ENCODE peak calls at places on chromosomes 11 and 22, in four cellular contexts. One of them, this sample, is unnamed.

GRCh38 chr22:39434243-39434653 is 22.6 kb upstream of the MGAT3 start:
- DNase-seq in endothelial cell of umbilical vein: no peak
- DNase-seq in mammary epithelial cell: no peak
- DNase-seq in SK-N-SH: no peak
- DNase-seq in this sample: no peak

GRCh38 chr22:17106785-17107546 is 14.2 kb downstream of the TMEM121B start:
- DNase-seq in endothelial cell of umbilical vein: no peak
- DNase-seq in mammary epithelial cell: no peak
- DNase-seq in SK-N-SH: no peak
- DNase-seq in this sample: no peak

GRCh38 chr22:26122920-26123468 is 46.3 kb upstream of the SEZ6L start:
- DNase-seq in endothelial cell of umbilical vein: no peak
- DNase-seq in mammary epithelial cell: no peak
- DNase-seq in SK-N-SH: no peak
- DNase-seq in this sample: peak

GRCh38 chr11:7116370-7116769 is 27.6 kb downstream of the RBMXL2 start:
- DNase-seq in endothelial cell of umbilical vein: no peak
- DNase-seq in mammary epithelial cell: no peak
- DNase-seq in SK-N-SH: no peak
- DNase-seq in this sample: no peak

GRCh38 chr22:36367479-36367878 is 20.3 kb downstream of the MYH9 start:
- DNase-seq in endothelial cell of umbilical vein: no peak
- DNase-seq in mammary epithelial cell: no peak
- DNase-seq in SK-N-SH: no peak
- DNase-seq in this sample: no peak

GRCh38 chr11:76773921-76774361 is 9.2 kb upstream of the TSKU start:
- DNase-seq in endothelial cell of umbilical vein: no peak
- DNase-seq in mammary epithelial cell: peak
- DNase-seq in SK-N-SH: no peak
- DNase-seq in this sample: no peak

GRCh38 chr11:68255526-68255925 is 16.2 kb downstream of the C11orf24 start:
- DNase-seq in endothelial cell of umbilical vein: no peak
- DNase-seq in mammary epithelial cell: no peak
- DNase-seq in SK-N-SH: no peak
- DNase-seq in this sample: no peak

GRCh38 chr22:27224485-27225364 is 567.3 kb downstream of the MIAT start:
- DNase-seq in endothelial cell of umbilical vein: no peak
- DNase-seq in mammary epithelial cell: no peak
- DNase-seq in SK-N-SH: peak
- DNase-seq in this sample: peak

GRCh38 chr11:85784907-85785306 is 26.0 kb downstream of the SYTL2 start:
- DNase-seq in endothelial cell of umbilical vein: no peak
- DNase-seq in mammary epithelial cell: no peak
- DNase-seq in SK-N-SH: no peak
- DNase-seq in this sample: no peak

GRCh38 chr22:44712156-44712555 is 10.2 kb downstream of the PRR5 start:
- DNase-seq in endothelial cell of umbilical vein: no peak
- DNase-seq in mammary epithelial cell: no peak
- DNase-seq in SK-N-SH: no peak
- DNase-seq in this sample: no peak

GRCh38 chr22:34814260-34814659 is 251.7 kb upstream of the ISX start:
- DNase-seq in endothelial cell of umbilical vein: no peak
- DNase-seq in mammary epithelial cell: no peak
- DNase-seq in SK-N-SH: no peak
- DNase-seq in this sample: no peak

GRCh38 chr11:68146704-68147474 is 25.7 kb upstream of the CHKA start:
- DNase-seq in endothelial cell of umbilical vein: peak
- DNase-seq in mammary epithelial cell: no peak
- DNase-seq in SK-N-SH: peak
- DNase-seq in this sample: peak

GRCh38 chr22:29313126-29314071 is 2.1 kb downstream of the RASL10A start:
- DNase-seq in endothelial cell of umbilical vein: peak
- DNase-seq in mammary epithelial cell: no peak
- DNase-seq in SK-N-SH: peak
- DNase-seq in this sample: no peak

GRCh38 chr11:73988227-73988626 is 5.6 kb upstream of the UCP2 start:
- DNase-seq in endothelial cell of umbilical vein: no peak
- DNase-seq in mammary epithelial cell: no peak
- DNase-seq in SK-N-SH: no peak
- DNase-seq in this sample: no peak

GRCh38 chr22:20028855-20029549 is 8.1 kb downstream of the TANGO2 start:
- DNase-seq in endothelial cell of umbilical vein: no peak
- DNase-seq in mammary epithelial cell: no peak
- DNase-seq in SK-N-SH: no peak
- DNase-seq in this sample: no peak

GRCh38 chr11:18669211-18669593 is 29.4 kb upstream of the TMEM86A start:
- DNase-seq in endothelial cell of umbilical vein: no peak
- DNase-seq in mammary epithelial cell: peak
- DNase-seq in SK-N-SH: no peak
- DNase-seq in this sample: no peak

GRCh38 chr11:46684364-46684763 is 16.1 kb downstream of the ARHGAP1 start:
- DNase-seq in endothelial cell of umbilical vein: no peak
- DNase-seq in mammary epithelial cell: no peak
- DNase-seq in SK-N-SH: no peak
- DNase-seq in this sample: no peak

GRCh38 chr11:255176-255575 is 18.4 kb downstream of the PSMD13 start:
- DNase-seq in endothelial cell of umbilical vein: no peak
- DNase-seq in mammary epithelial cell: no peak
- DNase-seq in SK-N-SH: no peak
- DNase-seq in this sample: peak

GRCh38 chr11:119722281-119722794 is 6.7 kb downstream of the NECTIN1 start:
- DNase-seq in endothelial cell of umbilical vein: no peak
- DNase-seq in mammary epithelial cell: no peak
- DNase-seq in SK-N-SH: no peak
- DNase-seq in this sample: no peak
- H3K4me3 ChIP-seq in endothelial cell of umbilical vein: no peak
- H3K4me3 ChIP-seq in mammary epithelial cell: no peak
- H3K4me3 ChIP-seq in SK-N-SH: no peak
- H3K4me3 ChIP-seq in this sample: no peak

DNA sequence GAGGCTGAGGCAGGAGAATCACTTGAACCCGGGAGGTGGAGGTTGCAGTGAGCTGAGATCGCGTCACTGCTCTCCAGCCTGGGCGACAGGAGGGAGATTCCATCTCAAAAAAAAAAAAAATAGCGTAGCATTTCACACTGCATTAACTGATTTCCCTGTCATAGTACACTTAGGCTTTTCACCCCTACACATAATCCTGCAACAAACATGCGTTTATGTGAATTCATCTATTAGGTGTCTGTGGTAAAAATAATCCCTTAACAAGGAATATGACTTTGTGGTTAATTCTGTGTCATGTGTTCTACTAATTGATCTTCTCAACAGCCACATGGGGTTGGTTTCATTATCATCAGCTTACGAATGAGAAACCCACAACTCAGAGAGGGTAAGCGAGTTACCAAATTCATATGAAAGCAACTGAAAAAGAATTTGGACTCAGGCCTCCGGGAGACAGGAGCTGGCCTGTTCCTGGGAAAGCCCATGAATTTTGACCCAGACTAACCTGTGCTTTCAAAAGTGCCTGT is 36.7 kb downstream of the KCNJ1 start:
- DNase-seq in endothelial cell of umbilical vein: no peak
- DNase-seq in mammary epithelial cell: no peak
- DNase-seq in SK-N-SH: no peak
- DNase-seq in this sample: no peak
- H3K9ac ChIP-seq in endothelial cell of umbilical vein: no peak
- H3K9ac ChIP-seq in mammary epithelial cell: no peak
- H3K9ac ChIP-seq in SK-N-SH: no peak
- H3K9ac ChIP-seq in this sample: peak

DNA sequence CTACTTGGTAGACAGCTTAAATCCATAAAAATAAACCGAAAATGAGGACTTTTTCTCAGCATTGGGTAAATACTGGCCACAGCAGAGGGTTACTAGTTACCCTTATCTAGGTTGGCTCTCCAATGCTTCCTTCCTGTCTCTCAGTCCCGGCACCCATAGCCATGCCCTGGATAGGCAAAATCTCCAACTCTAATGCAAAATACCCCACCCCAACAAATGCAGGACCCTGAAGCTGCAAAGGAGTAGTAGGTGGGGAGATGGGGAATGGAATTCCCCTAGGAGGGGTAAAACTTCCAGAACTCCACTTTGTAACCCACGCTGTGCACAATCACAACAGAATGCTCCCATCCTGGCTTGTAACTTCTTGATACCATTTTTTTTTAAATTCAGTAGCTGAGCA is 2.9 kb downstream of the PAX6 start:
- DNase-seq in endothelial cell of umbilical vein: no peak
- DNase-seq in mammary epithelial cell: no peak
- DNase-seq in SK-N-SH: no peak
- DNase-seq in this sample: no peak
- H3K4me3 ChIP-seq in endothelial cell of umbilical vein: no peak
- H3K4me3 ChIP-seq in mammary epithelial cell: no peak
- H3K4me3 ChIP-seq in SK-N-SH: no peak
- H3K4me3 ChIP-seq in this sample: no peak

DNA sequence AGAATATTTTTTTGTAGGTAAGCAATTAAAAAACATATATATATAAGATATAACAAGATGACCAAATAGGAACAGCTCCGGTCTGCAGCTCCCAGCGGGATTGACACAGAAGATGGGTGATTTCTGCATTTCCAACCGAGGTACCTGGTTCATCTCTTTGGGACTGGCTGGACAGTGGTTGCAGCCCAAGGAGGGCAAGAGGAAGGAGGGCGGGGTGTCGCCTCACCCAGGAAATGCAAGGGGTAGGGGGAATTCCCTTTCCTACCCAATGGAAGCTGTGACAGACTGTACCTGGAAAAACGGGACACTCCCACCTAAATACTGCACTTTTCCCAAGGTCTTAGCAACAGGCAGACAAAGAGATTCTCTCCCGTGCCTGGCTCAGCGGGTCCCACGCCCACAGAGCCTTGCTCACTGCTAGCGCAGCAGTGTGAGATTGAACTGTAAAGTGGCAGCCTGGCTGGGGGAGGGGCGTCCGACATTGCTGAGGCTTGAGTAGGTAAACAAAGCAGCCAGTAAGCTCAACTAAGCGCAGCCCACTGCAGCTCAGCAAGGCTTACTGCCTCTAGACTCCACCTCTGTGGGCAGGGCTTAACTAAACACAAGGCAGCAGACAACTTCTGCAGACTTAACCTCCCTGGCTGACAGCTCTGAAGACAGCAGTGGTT is 163.8 kb downstream of the CWF19L2 start:
- DNase-seq in endothelial cell of umbilical vein: no peak
- DNase-seq in mammary epithelial cell: no peak
- DNase-seq in SK-N-SH: no peak
- DNase-seq in this sample: no peak
- H3K9ac ChIP-seq in endothelial cell of umbilical vein: no peak
- H3K9ac ChIP-seq in mammary epithelial cell: no peak
- H3K9ac ChIP-seq in SK-N-SH: no peak
- H3K9ac ChIP-seq in this sample: no peak

GRCh38 chr11:12005476-12005875 is 3.0 kb downstream of the DKK3 start:
- DNase-seq in endothelial cell of umbilical vein: peak
- DNase-seq in mammary epithelial cell: no peak
- DNase-seq in SK-N-SH: no peak
- DNase-seq in this sample: peak
- H3K4me3 ChIP-seq in endothelial cell of umbilical vein: no peak
- H3K4me3 ChIP-seq in mammary epithelial cell: no peak
- H3K4me3 ChIP-seq in SK-N-SH: peak
- H3K4me3 ChIP-seq in this sample: no peak

GRCh38 chr11:61836193-61836592 is 8.1 kb downstream of the FADS2 start:
- DNase-seq in endothelial cell of umbilical vein: no peak
- DNase-seq in mammary epithelial cell: no peak
- DNase-seq in SK-N-SH: no peak
- DNase-seq in this sample: no peak

GRCh38 chr11:61833926-61834277 is 5.8 kb downstream of the FADS2 start:
- DNase-seq in endothelial cell of umbilical vein: no peak
- DNase-seq in mammary epithelial cell: no peak
- DNase-seq in SK-N-SH: no peak
- DNase-seq in this sample: no peak

GRCh38 chr11:61834278-61835004 is 6.3 kb downstream of the FADS2 start:
- DNase-seq in endothelial cell of umbilical vein: peak
- DNase-seq in mammary epithelial cell: no peak
- DNase-seq in SK-N-SH: peak
- DNase-seq in this sample: peak

GRCh38 chr11:61837411-61838005 is 9.4 kb downstream of the FADS2 start:
- DNase-seq in endothelial cell of umbilical vein: no peak
- DNase-seq in mammary epithelial cell: no peak
- DNase-seq in SK-N-SH: peak
- DNase-seq in this sample: no peak

GRCh38 chr11:61835663-61836024 is 7.5 kb downstream of the FADS2 start:
- DNase-seq in endothelial cell of umbilical vein: no peak
- DNase-seq in mammary epithelial cell: no peak
- DNase-seq in SK-N-SH: no peak
- DNase-seq in this sample: no peak
- H3K9ac ChIP-seq in endothelial cell of umbilical vein: no peak
- H3K9ac ChIP-seq in mammary epithelial cell: no peak
- H3K9ac ChIP-seq in SK-N-SH: no peak
- H3K9ac ChIP-seq in this sample: no peak

GRCh38 chr11:2133481-2134021 is 5.6 kb downstream of the IGF2 start:
- DNase-seq in endothelial cell of umbilical vein: no peak
- DNase-seq in mammary epithelial cell: no peak
- DNase-seq in SK-N-SH: no peak
- DNase-seq in this sample: no peak

GRCh38 chr11:2134022-2135010 is 4.9 kb downstream of the IGF2 start:
- DNase-seq in endothelial cell of umbilical vein: no peak
- DNase-seq in mammary epithelial cell: no peak
- DNase-seq in SK-N-SH: no peak
- DNase-seq in this sample: no peak

GRCh38 chr11:2135648-2136201 is 3.5 kb downstream of the IGF2 start:
- DNase-seq in endothelial cell of umbilical vein: no peak
- DNase-seq in mammary epithelial cell: no peak
- DNase-seq in SK-N-SH: no peak
- DNase-seq in this sample: no peak

GRCh38 chr11:2136209-2136951 is 2.8 kb downstream of the IGF2 start:
- DNase-seq in endothelial cell of umbilical vein: no peak
- DNase-seq in mammary epithelial cell: no peak
- DNase-seq in SK-N-SH: no peak
- DNase-seq in this sample: no peak

GRCh38 chr11:2135018-2135569 is 4.1 kb downstream of the IGF2 start:
- DNase-seq in endothelial cell of umbilical vein: no peak
- DNase-seq in mammary epithelial cell: no peak
- DNase-seq in SK-N-SH: no peak
- DNase-seq in this sample: no peak
- H3K4me3 ChIP-seq in endothelial cell of umbilical vein: no peak
- H3K4me3 ChIP-seq in mammary epithelial cell: no peak
- H3K4me3 ChIP-seq in SK-N-SH: peak
- H3K4me3 ChIP-seq in this sample: no peak

GRCh38 chr22:46397951-46398350 is 62.4 kb downstream of the TRMU start:
- DNase-seq in endothelial cell of umbilical vein: no peak
- DNase-seq in mammary epithelial cell: no peak
- DNase-seq in SK-N-SH: no peak
- DNase-seq in this sample: no peak
- H3K9ac ChIP-seq in endothelial cell of umbilical vein: no peak
- H3K9ac ChIP-seq in mammary epithelial cell: no peak
- H3K9ac ChIP-seq in SK-N-SH: no peak
- H3K9ac ChIP-seq in this sample: no peak